ENCODE peak calls at places on chromosomes 13 and 19, in seven cellular contexts. D, U, J, O, B, V and K are unnamed samples.

GRCh38 chr19:28869459-28869858 is 343.5 kb downstream of the UQCRFS1 start:
- DNase-seq in U (no peak), B (no peak), O (no peak), J (no peak), V (no peak), D (no peak), K (no peak)

GRCh38 chr13:32031025-32031814 is at the start of gene FRY:
- DNase-seq in O (peak; percentile 20), D (no peak), U (peak; percentile 74), J (peak; percentile 85), B (peak; percentile 57), V (peak; percentile 75), K (peak; percentile 72)

GRCh38 chr13:67048084-67048792 is 181.9 kb downstream of the PCDH9 start:
- DNase-seq in U (no peak), O (no peak), D (no peak), J (no peak), B (peak; percentile 93), V (no peak), K (peak; percentile 27)

GRCh38 chr19:33055718-33056117 is 9.0 kb downstream of the RHPN2 start:
- DNase-seq in J (no peak), U (no peak), O (no peak), D (no peak), B (peak; percentile 79), V (no peak), K (no peak)

GRCh38 chr19:51884713-51885112 is 3.0 kb downstream of the ZNF577 start:
- DNase-seq in V (no peak), D (no peak), U (no peak), B (no peak), J (no peak), O (no peak), K (no peak)

GRCh38 chr13:55244991-55245644 is 1895.6 kb upstream of the PRR20A start:
- DNase-seq in O (no peak), D (no peak), U (no peak), V (peak; percentile 14), J (peak; percentile 62), B (no peak), K (no peak)

GRCh38 chr19:30069535-30070197 is 127.6 kb downstream of the URI1 start:
- DNase-seq in U (peak; percentile 20), J (no peak), B (no peak), V (no peak), O (no peak), D (no peak), K (no peak)

GRCh38 chr13:36345438-36346221 is 564 bp downstream of the SPART start:
- DNase-seq in O (peak; percentile 16), V (peak; percentile 53), J (peak; percentile 54), U (peak; percentile 68), B (peak; percentile 93), D (peak; percentile 78), K (peak; percentile 95)

GRCh38 chr13:30796132-30796832 is 60.9 kb downstream of the ALOX5AP start:
- DNase-seq in B (peak; percentile 62), U (no peak), D (peak; percentile 8), O (no peak), J (no peak), V (no peak), K (peak; percentile 57)

GRCh38 chr13:30789360-30789862 is 54.1 kb downstream of the ALOX5AP start:
- DNase-seq in O (no peak), D (no peak), B (no peak), V (no peak), U (no peak), J (no peak), K (no peak)

GRCh38 chr13:30791354-30791921 is 56.1 kb downstream of the ALOX5AP start:
- DNase-seq in U (no peak), V (no peak), B (peak; percentile 29), O (no peak), J (no peak), D (peak; percentile 74), K (peak; percentile 69)

GRCh38 chr13:30790592-30790991 is 55.2 kb downstream of the ALOX5AP start:
- DNase-seq in U (no peak), D (no peak), V (no peak), O (no peak), J (no peak), B (no peak), K (no peak)

DNA sequence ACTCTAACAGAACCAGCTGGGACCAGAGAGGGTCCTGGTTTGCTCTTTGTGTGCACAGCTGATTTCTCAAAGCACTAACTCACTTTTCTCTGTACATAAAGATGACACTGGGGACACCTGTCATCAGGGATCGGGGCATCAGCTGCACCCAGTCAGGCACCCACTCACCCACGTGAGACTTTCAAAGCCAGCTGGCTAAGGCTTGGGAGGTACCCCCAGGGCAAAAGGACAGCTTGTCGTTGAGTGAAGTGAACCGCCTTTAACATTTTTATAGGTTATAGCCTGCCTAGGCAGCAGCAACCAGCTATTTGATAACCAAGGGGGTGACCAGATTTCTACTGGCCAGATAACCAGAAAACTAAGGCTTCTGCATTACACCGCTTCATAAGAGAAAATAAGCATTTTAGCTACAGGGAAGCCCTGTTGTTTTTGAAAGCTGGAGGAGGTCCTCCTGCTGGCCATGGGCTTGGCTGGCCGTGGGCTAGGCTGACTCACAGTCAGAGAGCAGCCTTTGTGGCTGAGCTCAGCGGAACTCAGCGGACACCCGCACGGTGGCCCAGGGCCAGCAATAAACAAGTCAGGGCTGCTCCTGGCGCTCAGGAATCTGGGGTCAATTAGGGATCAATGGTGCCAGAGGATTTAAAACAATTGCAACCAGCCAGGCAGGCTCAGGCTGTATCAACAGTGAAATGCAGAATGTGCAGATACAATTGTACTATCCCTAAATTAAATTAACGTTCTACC is 57.1 kb downstream of the ALOX5AP start:
- DNase-seq in B (peak; percentile 95), V (peak; percentile 69), J (no peak), D (peak; percentile 95), O (no peak), U (peak; percentile 88), K (peak; percentile 92)
- TF ChIP-seq CTCF in B (peak; percentile 76), V (no peak), J (no peak), D (peak; percentile 62), O (no peak), U (peak; percentile 26), K (peak; percentile 66)

GRCh38 chr19:55382522-55383054 is 1.5 kb downstream of the TMEM238 start:
- DNase-seq in J (no peak), U (no peak), D (no peak), O (no peak), V (no peak), B (no peak), K (no peak)

GRCh38 chr19:55385236-55385748 is 440 bp upstream of the RPL28 start:
- DNase-seq in J (peak; percentile 98), V (peak; percentile 98), O (peak; percentile 92), U (peak; percentile 97), D (peak; percentile 82), B (peak; percentile 97), K (peak; percentile 96)

GRCh38 chr19:55384576-55385235 is 614 bp upstream of the TMEM238 start:
- DNase-seq in D (no peak), U (no peak), V (no peak), B (no peak), J (no peak), O (peak; percentile 23), K (no peak)

GRCh38 chr19:55383279-55383788 is 758 bp downstream of the TMEM238 start:
- DNase-seq in B (no peak), V (no peak), U (no peak), O (no peak), J (no peak), D (no peak), K (no peak)

DNA sequence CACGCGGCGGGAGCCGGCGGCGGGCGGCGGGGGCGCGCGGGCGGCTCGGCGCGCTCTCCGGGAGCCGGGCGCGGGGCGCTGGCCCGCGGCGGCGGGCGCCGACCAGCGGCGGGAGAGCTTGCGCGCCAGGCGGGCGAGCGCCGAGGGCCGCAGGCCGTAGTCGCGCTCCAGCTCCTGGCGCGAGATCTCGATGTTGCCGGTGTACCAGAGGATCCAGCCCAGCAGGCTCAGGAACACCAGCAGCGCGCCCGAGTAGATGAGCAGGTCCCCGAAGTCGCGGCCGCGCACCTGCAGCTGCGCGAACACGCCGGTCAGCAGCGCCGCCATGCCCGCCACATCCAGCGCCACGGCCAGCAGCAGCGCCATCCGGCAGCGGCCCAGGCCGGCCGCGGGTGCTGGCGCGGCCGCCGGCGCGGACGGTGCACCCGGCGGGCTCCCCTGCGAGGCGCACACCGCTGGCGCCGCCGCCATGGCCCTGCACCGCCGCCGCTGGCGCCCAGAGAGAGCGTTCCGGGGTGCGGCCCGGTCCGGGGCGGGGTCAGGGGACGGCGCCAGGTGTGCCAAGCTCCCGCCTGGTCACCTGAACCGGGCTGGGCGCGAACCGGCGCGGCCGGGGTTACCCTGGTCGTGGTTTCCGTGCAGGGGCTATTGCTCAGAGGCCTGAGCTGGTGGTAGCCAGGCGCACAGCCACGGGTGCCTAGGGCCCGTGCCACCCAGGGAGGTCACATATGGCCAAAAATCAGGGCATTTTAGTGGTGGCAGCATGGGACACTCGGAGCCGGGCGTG is at the start of gene TMEM238:
- DNase-seq in V (peak; percentile 72), D (no peak), U (peak; percentile 80), B (peak; percentile 70), O (peak; percentile 22), J (peak; percentile 73), K (peak; percentile 69)
- TF ChIP-seq CTCF in V (no peak), D (no peak), U (peak; percentile 23), B (no peak), O (no peak), J (no peak), K (no peak)

DNA sequence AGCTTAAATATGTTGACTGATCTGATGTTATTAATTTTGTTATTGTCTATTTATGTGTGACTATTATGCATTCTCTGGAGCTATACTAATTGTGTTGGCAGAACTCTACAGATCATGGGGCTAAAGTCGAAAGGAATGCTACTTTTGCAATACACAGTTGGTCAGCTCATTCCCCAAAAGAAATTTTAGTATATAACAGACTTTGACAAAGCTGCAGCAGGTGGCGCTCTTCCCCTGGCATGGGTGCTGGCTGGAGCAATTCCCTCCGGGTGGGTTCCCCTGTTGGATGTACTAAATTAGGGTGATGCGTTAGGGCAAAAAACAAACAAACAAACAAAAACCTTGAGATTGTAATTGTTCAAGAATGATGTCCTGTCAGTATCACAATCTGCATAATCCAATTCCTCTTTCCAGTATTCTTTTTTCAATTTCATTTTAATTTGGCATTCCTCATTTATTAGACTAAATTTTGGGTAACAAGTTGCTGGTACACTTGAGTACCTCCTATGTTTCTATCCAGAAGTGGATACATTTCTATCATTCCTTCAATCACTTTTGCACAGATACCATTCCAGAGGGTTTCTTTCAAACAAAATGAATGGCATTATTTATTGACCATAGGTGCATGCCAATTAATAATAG is 322.8 kb upstream of the EDNRB start:
- DNase-seq in V (peak; percentile 69), O (no peak), J (peak; percentile 73), D (no peak), B (peak; percentile 44), U (no peak), K (peak; percentile 26)
- TF ChIP-seq CTCF in V (peak; percentile 80), O (no peak), J (peak; percentile 78), D (peak; percentile 55), B (peak; percentile 73), U (no peak), K (peak; percentile 67)

GRCh38 chr19:8321760-8322637 is 703 bp downstream of the RPS28 start:
- DNase-seq in D (no peak), O (no peak), U (no peak), V (no peak), B (no peak), J (no peak), K (no peak)

GRCh38 chr19:8325454-8325853 is 4.2 kb downstream of the RPS28 start:
- DNase-seq in U (peak; percentile 11), D (no peak), B (no peak), V (no peak), O (no peak), J (no peak), K (no peak)

GRCh38 chr19:8323781-8324185 is 2.5 kb downstream of the RPS28 start:
- DNase-seq in J (no peak), U (peak; percentile 15), D (no peak), B (no peak), V (no peak), O (no peak), K (no peak)

GRCh38 chr19:8322638-8322997 is 1.3 kb downstream of the RPS28 start:
- DNase-seq in V (no peak), O (no peak), J (no peak), B (no peak), U (no peak), D (no peak), K (no peak)

GRCh38 chr19:8324186-8325050 is 3.1 kb downstream of the RPS28 start:
- DNase-seq in J (no peak), U (peak; percentile 56), V (no peak), O (no peak), B (no peak), D (no peak), K (no peak)
- TF ChIP-seq CTCF in J (no peak), U (no peak), V (no peak), O (no peak), B (no peak), D (no peak), K (no peak)